ENCODE peak calls at places on chromosomes 2 and 18, in ten cellular contexts. One of them, this sample, is unnamed.

GRCh38 chr2:164954954-164955701 is at the start of gene SLC38A11:
- DNase-seq in left ventricle myocardium inferior: peak; percentile 47
- DNase-seq in kidney epithelial cell: no peak
- DNase-seq in pancreas: no peak
- DNase-seq in upper lobe of right lung: peak; percentile 70
- DNase-seq in PC-3: no peak
- DNase-seq in activated B cell treated with CpG ODN at 0.5 μM for 24 hours: peak; percentile 20
- DNase-seq in fibroblast of villous mesenchyme: no peak
- DNase-seq in cardiac muscle cell: no peak
- DNase-seq in neural progenitor cell: no peak
- DNase-seq in this sample: no peak

GRCh38 chr2:216691210-216691741 is 4.1 kb downstream of the IGFBP5 start:
- DNase-seq in left ventricle myocardium inferior: peak; percentile 88
- DNase-seq in kidney epithelial cell: no peak
- DNase-seq in pancreas: peak; percentile 54
- DNase-seq in upper lobe of right lung: peak; percentile 75
- DNase-seq in PC-3: peak; percentile 47
- DNase-seq in activated B cell treated with CpG ODN at 0.5 μM for 24 hours: no peak
- DNase-seq in fibroblast of villous mesenchyme: peak; percentile 78
- DNase-seq in cardiac muscle cell: peak; percentile 91
- DNase-seq in neural progenitor cell: peak; percentile 81
- DNase-seq in this sample: peak; percentile 84

GRCh38 chr2:135072125-135072997 is 20.3 kb downstream of the RAB3GAP1 start:
- DNase-seq in left ventricle myocardium inferior: no peak
- DNase-seq in kidney epithelial cell: no peak
- DNase-seq in pancreas: no peak
- DNase-seq in upper lobe of right lung: no peak
- DNase-seq in PC-3: no peak
- DNase-seq in activated B cell treated with CpG ODN at 0.5 μM for 24 hours: no peak
- DNase-seq in fibroblast of villous mesenchyme: no peak
- DNase-seq in cardiac muscle cell: no peak
- DNase-seq in neural progenitor cell: peak; percentile 9
- DNase-seq in this sample: no peak

GRCh38 chr2:111108745-111109271 is 11.9 kb upstream of the BCL2L11 start:
- DNase-seq in left ventricle myocardium inferior: no peak
- DNase-seq in kidney epithelial cell: no peak
- DNase-seq in pancreas: no peak
- DNase-seq in upper lobe of right lung: no peak
- DNase-seq in PC-3: peak; percentile 84
- DNase-seq in activated B cell treated with CpG ODN at 0.5 μM for 24 hours: no peak
- DNase-seq in fibroblast of villous mesenchyme: no peak
- DNase-seq in cardiac muscle cell: no peak
- DNase-seq in neural progenitor cell: no peak
- DNase-seq in this sample: no peak

GRCh38 chr18:54210463-54210862 is 14.0 kb downstream of the MBD2 start:
- DNase-seq in left ventricle myocardium inferior: no peak
- DNase-seq in kidney epithelial cell: no peak
- DNase-seq in pancreas: no peak
- DNase-seq in upper lobe of right lung: no peak
- DNase-seq in PC-3: no peak
- DNase-seq in activated B cell treated with CpG ODN at 0.5 μM for 24 hours: no peak
- DNase-seq in fibroblast of villous mesenchyme: no peak
- DNase-seq in cardiac muscle cell: no peak
- DNase-seq in neural progenitor cell: no peak
- DNase-seq in this sample: no peak

GRCh38 chr2:235170536-235171510 is 219.0 kb downstream of the SH3BP4 start:
- DNase-seq in left ventricle myocardium inferior: no peak
- DNase-seq in kidney epithelial cell: peak; percentile 54
- DNase-seq in pancreas: peak; percentile 6
- DNase-seq in upper lobe of right lung: no peak
- DNase-seq in PC-3: peak; percentile 87
- DNase-seq in activated B cell treated with CpG ODN at 0.5 μM for 24 hours: no peak
- DNase-seq in fibroblast of villous mesenchyme: peak; percentile 71
- DNase-seq in cardiac muscle cell: peak; percentile 27
- DNase-seq in neural progenitor cell: peak; percentile 69
- DNase-seq in this sample: no peak

GRCh38 chr2:135256531-135257258 is 204.6 kb downstream of the RAB3GAP1 start:
- DNase-seq in left ventricle myocardium inferior: no peak
- DNase-seq in kidney epithelial cell: no peak
- DNase-seq in pancreas: no peak
- DNase-seq in upper lobe of right lung: no peak
- DNase-seq in PC-3: peak; percentile 73
- DNase-seq in activated B cell treated with CpG ODN at 0.5 μM for 24 hours: no peak
- DNase-seq in fibroblast of villous mesenchyme: no peak
- DNase-seq in cardiac muscle cell: no peak
- DNase-seq in neural progenitor cell: no peak
- DNase-seq in this sample: no peak

GRCh38 chr2:198054299-198054698 is 249.9 kb downstream of the PLCL1 start:
- DNase-seq in left ventricle myocardium inferior: peak; percentile 20
- DNase-seq in kidney epithelial cell: no peak
- DNase-seq in pancreas: no peak
- DNase-seq in upper lobe of right lung: no peak
- DNase-seq in PC-3: peak; percentile 14
- DNase-seq in activated B cell treated with CpG ODN at 0.5 μM for 24 hours: no peak
- DNase-seq in fibroblast of villous mesenchyme: peak; percentile 33
- DNase-seq in cardiac muscle cell: peak; percentile 44
- DNase-seq in neural progenitor cell: peak; percentile 53
- DNase-seq in this sample: no peak

GRCh38 chr2:222950886-222951285 is 90.0 kb downstream of the ACSL3 start:
- DNase-seq in left ventricle myocardium inferior: no peak
- DNase-seq in kidney epithelial cell: no peak
- DNase-seq in pancreas: no peak
- DNase-seq in upper lobe of right lung: no peak
- DNase-seq in PC-3: peak; percentile 27
- DNase-seq in activated B cell treated with CpG ODN at 0.5 μM for 24 hours: no peak
- DNase-seq in fibroblast of villous mesenchyme: peak; percentile 65
- DNase-seq in cardiac muscle cell: no peak
- DNase-seq in neural progenitor cell: no peak
- DNase-seq in this sample: no peak

GRCh38 chr2:73823916-73824523 is 4.7 kb upstream of the STAMBP start:
- DNase-seq in left ventricle myocardium inferior: no peak
- DNase-seq in kidney epithelial cell: peak; percentile 57
- DNase-seq in pancreas: peak; percentile 26
- DNase-seq in upper lobe of right lung: no peak
- DNase-seq in PC-3: peak; percentile 82
- DNase-seq in activated B cell treated with CpG ODN at 0.5 μM for 24 hours: no peak
- DNase-seq in fibroblast of villous mesenchyme: peak; percentile 90
- DNase-seq in cardiac muscle cell: peak; percentile 78
- DNase-seq in neural progenitor cell: peak; percentile 61
- DNase-seq in this sample: no peak

GRCh38 chr2:102803041-102803896 is 41.4 kb downstream of the TMEM182 start:
- DNase-seq in left ventricle myocardium inferior: no peak
- DNase-seq in kidney epithelial cell: no peak
- DNase-seq in pancreas: no peak
- DNase-seq in upper lobe of right lung: no peak
- DNase-seq in PC-3: no peak
- DNase-seq in activated B cell treated with CpG ODN at 0.5 μM for 24 hours: no peak
- DNase-seq in fibroblast of villous mesenchyme: no peak
- DNase-seq in cardiac muscle cell: no peak
- DNase-seq in neural progenitor cell: no peak
- DNase-seq in this sample: no peak

GRCh38 chr2:18219676-18220075 is 340.8 kb downstream of the RDH14 start:
- DNase-seq in left ventricle myocardium inferior: no peak
- DNase-seq in kidney epithelial cell: no peak
- DNase-seq in pancreas: no peak
- DNase-seq in upper lobe of right lung: no peak
- DNase-seq in PC-3: no peak
- DNase-seq in activated B cell treated with CpG ODN at 0.5 μM for 24 hours: no peak
- DNase-seq in fibroblast of villous mesenchyme: peak; percentile 17
- DNase-seq in cardiac muscle cell: no peak
- DNase-seq in neural progenitor cell: no peak
- DNase-seq in this sample: no peak
- TF ChIP-seq CTCF in left ventricle myocardium inferior: no peak
- TF ChIP-seq CTCF in kidney epithelial cell: no peak
- TF ChIP-seq CTCF in pancreas: no peak
- TF ChIP-seq CTCF in upper lobe of right lung: no peak
- TF ChIP-seq CTCF in PC-3: peak; percentile 34
- TF ChIP-seq CTCF in activated B cell treated with CpG ODN at 0.5 μM for 24 hours: no peak
- TF ChIP-seq CTCF in fibroblast of villous mesenchyme: peak; percentile 57
- TF ChIP-seq CTCF in cardiac muscle cell: peak; percentile 38
- TF ChIP-seq CTCF in neural progenitor cell: no peak
- TF ChIP-seq CTCF in this sample: no peak

GRCh38 chr2:71466301-71467179 is 13.2 kb downstream of the DYSF start:
- DNase-seq in left ventricle myocardium inferior: peak; percentile 59
- DNase-seq in kidney epithelial cell: no peak
- DNase-seq in pancreas: no peak
- DNase-seq in upper lobe of right lung: peak; percentile 71
- DNase-seq in PC-3: peak; percentile 64
- DNase-seq in activated B cell treated with CpG ODN at 0.5 μM for 24 hours: no peak
- DNase-seq in fibroblast of villous mesenchyme: peak; percentile 27
- DNase-seq in cardiac muscle cell: peak; percentile 91
- DNase-seq in neural progenitor cell: peak; percentile 74
- DNase-seq in this sample: peak; percentile 58

GRCh38 chr2:71464389-71464788 is 11.0 kb downstream of the DYSF start:
- DNase-seq in left ventricle myocardium inferior: no peak
- DNase-seq in kidney epithelial cell: no peak
- DNase-seq in pancreas: no peak
- DNase-seq in upper lobe of right lung: peak; percentile 6
- DNase-seq in PC-3: no peak
- DNase-seq in activated B cell treated with CpG ODN at 0.5 μM for 24 hours: no peak
- DNase-seq in fibroblast of villous mesenchyme: no peak
- DNase-seq in cardiac muscle cell: no peak
- DNase-seq in neural progenitor cell: no peak
- DNase-seq in this sample: peak; percentile 24

GRCh38 chr2:71465961-71466300 is 12.6 kb downstream of the DYSF start:
- DNase-seq in left ventricle myocardium inferior: no peak
- DNase-seq in kidney epithelial cell: no peak
- DNase-seq in pancreas: no peak
- DNase-seq in upper lobe of right lung: no peak
- DNase-seq in PC-3: no peak
- DNase-seq in activated B cell treated with CpG ODN at 0.5 μM for 24 hours: no peak
- DNase-seq in fibroblast of villous mesenchyme: no peak
- DNase-seq in cardiac muscle cell: no peak
- DNase-seq in neural progenitor cell: no peak
- DNase-seq in this sample: no peak

GRCh38 chr2:71467180-71467815 is 13.9 kb downstream of the DYSF start:
- DNase-seq in left ventricle myocardium inferior: no peak
- DNase-seq in kidney epithelial cell: no peak
- DNase-seq in pancreas: no peak
- DNase-seq in upper lobe of right lung: peak; percentile 6
- DNase-seq in PC-3: no peak
- DNase-seq in activated B cell treated with CpG ODN at 0.5 μM for 24 hours: no peak
- DNase-seq in fibroblast of villous mesenchyme: no peak
- DNase-seq in cardiac muscle cell: no peak
- DNase-seq in neural progenitor cell: no peak
- DNase-seq in this sample: no peak

GRCh38 chr2:71465356-71465755 is 12.0 kb downstream of the DYSF start:
- DNase-seq in left ventricle myocardium inferior: no peak
- DNase-seq in kidney epithelial cell: no peak
- DNase-seq in pancreas: no peak
- DNase-seq in upper lobe of right lung: peak; percentile 26
- DNase-seq in PC-3: no peak
- DNase-seq in activated B cell treated with CpG ODN at 0.5 μM for 24 hours: no peak
- DNase-seq in fibroblast of villous mesenchyme: no peak
- DNase-seq in cardiac muscle cell: no peak
- DNase-seq in neural progenitor cell: no peak
- DNase-seq in this sample: no peak
- TF ChIP-seq CTCF in left ventricle myocardium inferior: no peak
- TF ChIP-seq CTCF in kidney epithelial cell: no peak
- TF ChIP-seq CTCF in pancreas: no peak
- TF ChIP-seq CTCF in upper lobe of right lung: no peak
- TF ChIP-seq CTCF in PC-3: no peak
- TF ChIP-seq CTCF in activated B cell treated with CpG ODN at 0.5 μM for 24 hours: no peak
- TF ChIP-seq CTCF in fibroblast of villous mesenchyme: no peak
- TF ChIP-seq CTCF in cardiac muscle cell: no peak
- TF ChIP-seq CTCF in neural progenitor cell: no peak
- TF ChIP-seq CTCF in this sample: no peak

DNA sequence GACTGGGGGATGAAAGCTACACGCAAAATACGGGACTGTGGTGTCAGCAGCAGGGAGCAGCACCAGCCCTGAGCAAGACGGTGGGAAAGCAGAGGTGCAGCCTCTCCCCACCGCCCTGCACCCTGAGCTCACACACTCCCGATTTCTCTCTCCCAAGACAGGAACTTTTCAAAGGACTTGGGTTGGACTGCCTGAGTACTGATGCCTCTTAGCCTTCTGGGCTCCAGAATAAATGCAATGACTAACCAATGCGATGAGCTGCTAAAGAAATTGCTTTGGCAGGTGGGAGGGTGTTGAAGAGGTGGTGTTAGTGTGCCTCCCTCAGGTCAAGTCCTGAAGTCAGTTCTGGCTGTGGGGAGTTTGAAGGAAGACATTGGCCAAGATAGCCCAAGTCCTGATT is 9.6 kb downstream of the TRIM54 start:
- DNase-seq in left ventricle myocardium inferior: no peak
- DNase-seq in kidney epithelial cell: no peak
- DNase-seq in pancreas: no peak
- DNase-seq in upper lobe of right lung: no peak
- DNase-seq in PC-3: peak; percentile 48
- DNase-seq in activated B cell treated with CpG ODN at 0.5 μM for 24 hours: no peak
- DNase-seq in fibroblast of villous mesenchyme: no peak
- DNase-seq in cardiac muscle cell: peak; percentile 51
- DNase-seq in neural progenitor cell: peak; percentile 53
- DNase-seq in this sample: no peak
- TF ChIP-seq CTCF in left ventricle myocardium inferior: peak; percentile 12
- TF ChIP-seq CTCF in kidney epithelial cell: no peak
- TF ChIP-seq CTCF in pancreas: no peak
- TF ChIP-seq CTCF in upper lobe of right lung: no peak
- TF ChIP-seq CTCF in PC-3: peak; percentile 51
- TF ChIP-seq CTCF in activated B cell treated with CpG ODN at 0.5 μM for 24 hours: no peak
- TF ChIP-seq CTCF in fibroblast of villous mesenchyme: no peak
- TF ChIP-seq CTCF in cardiac muscle cell: no peak
- TF ChIP-seq CTCF in neural progenitor cell: peak; percentile 48
- TF ChIP-seq CTCF in this sample: no peak

DNA sequence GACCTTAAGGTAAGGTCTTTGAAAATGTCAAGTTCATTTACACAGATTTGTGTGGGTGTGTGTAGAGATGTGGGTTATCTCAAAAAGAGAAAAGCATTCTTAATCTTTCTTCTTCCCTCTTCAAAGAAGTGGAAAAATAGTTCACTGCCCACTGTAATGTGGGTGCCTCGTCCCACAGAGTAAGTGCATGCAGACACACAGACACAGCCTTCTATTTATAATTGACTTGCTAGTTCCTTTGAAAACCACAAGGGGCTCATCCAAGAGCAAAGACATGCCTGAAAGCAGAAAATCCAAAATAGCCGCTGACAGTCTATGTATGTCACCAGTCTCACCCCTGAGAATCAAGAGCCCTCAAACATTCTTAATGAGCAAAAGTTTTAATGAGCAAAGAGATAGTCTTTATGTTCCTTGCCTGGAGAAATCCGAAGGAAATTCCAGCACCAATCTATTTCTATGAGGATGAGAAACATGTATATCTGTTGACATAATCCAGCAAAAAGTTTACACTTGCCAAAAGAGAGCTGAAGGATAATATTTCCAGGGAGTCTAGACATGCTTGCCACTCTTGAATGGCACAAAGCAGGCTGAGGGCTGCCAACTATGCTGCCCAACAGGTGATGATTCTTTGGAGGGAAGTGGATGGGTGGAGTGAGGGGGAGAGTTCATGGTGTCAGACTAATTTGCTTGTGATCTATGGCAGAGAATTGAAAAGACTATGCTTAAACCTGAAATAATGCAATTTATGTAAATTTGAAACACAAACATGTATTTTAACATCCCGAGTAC is 93.9 kb downstream of the ACVR1 start:
- DNase-seq in left ventricle myocardium inferior: no peak
- DNase-seq in kidney epithelial cell: no peak
- DNase-seq in pancreas: no peak
- DNase-seq in upper lobe of right lung: no peak
- DNase-seq in PC-3: peak; percentile 7
- DNase-seq in activated B cell treated with CpG ODN at 0.5 μM for 24 hours: no peak
- DNase-seq in fibroblast of villous mesenchyme: peak; percentile 33
- DNase-seq in cardiac muscle cell: peak; percentile 42
- DNase-seq in neural progenitor cell: no peak
- DNase-seq in this sample: no peak
- TF ChIP-seq CTCF in left ventricle myocardium inferior: peak; percentile 63
- TF ChIP-seq CTCF in kidney epithelial cell: peak; percentile 43
- TF ChIP-seq CTCF in pancreas: no peak
- TF ChIP-seq CTCF in upper lobe of right lung: peak; percentile 35
- TF ChIP-seq CTCF in PC-3: peak; percentile 41
- TF ChIP-seq CTCF in activated B cell treated with CpG ODN at 0.5 μM for 24 hours: no peak
- TF ChIP-seq CTCF in fibroblast of villous mesenchyme: peak; percentile 49
- TF ChIP-seq CTCF in cardiac muscle cell: peak; percentile 38
- TF ChIP-seq CTCF in neural progenitor cell: peak; percentile 18
- TF ChIP-seq CTCF in this sample: peak; percentile 30

This sample was measured in mesothelial cell of epicardium.